ENCODE peak calls at places on chromosomes 2 and 18, in five cellular contexts. N, I, A, Y and K are unnamed samples.

GRCh38 chr2:184472481-184472880 is 125.8 kb upstream of the ZNF804A start:
- DNase-seq in N (no peak), I (no peak), A (no peak), Y (no peak), K (no peak)

GRCh38 chr2:240509667-240510512 is 47.9 kb downstream of the ANKMY1 start:
- DNase-seq in N (no peak), I (no peak), A (peak), Y (no peak), K (no peak)

GRCh38 chr18:31792580-31792911 is 31.9 kb upstream of the SLC25A52 start:
- DNase-seq in N (no peak), I (no peak), A (no peak), Y (no peak), K (no peak)

GRCh38 chr18:28729321-28729720 is 552.4 kb upstream of the CDH2 start:
- DNase-seq in N (no peak), I (no peak), A (no peak), Y (no peak), K (no peak)

GRCh38 chr2:35454966-35455638 is 900.5 kb upstream of the CRIM1 start:
- DNase-seq in N (peak), I (peak), A (no peak), Y (peak), K (no peak)

GRCh38 chr2:206083602-206084467 is 2.1 kb downstream of the INO80D start:
- DNase-seq in N (peak), I (no peak), A (no peak), Y (peak), K (peak)

GRCh38 chr2:52704251-52704650 is 1063.4 kb upstream of the CHAC2 start:
- DNase-seq in N (no peak), I (no peak), A (no peak), Y (no peak), K (no peak)

GRCh38 chr18:42363446-42363845 is 408.4 kb downstream of the PIK3C3 start:
- DNase-seq in N (no peak), I (no peak), A (no peak), Y (no peak), K (no peak)

GRCh38 chr2:241211276-241211675 is 22.8 kb downstream of the ANO7 start:
- DNase-seq in N (no peak), I (no peak), A (no peak), Y (no peak), K (no peak)

GRCh38 chr2:240324312-240325005 is 111.0 kb upstream of the GPC1 start:
- DNase-seq in N (no peak), I (no peak), A (peak), Y (no peak), K (no peak)

GRCh38 chr18:23306842-23307241 is 146.2 kb upstream of the RIOK3 start:
- DNase-seq in N (no peak), I (no peak), A (no peak), Y (no peak), K (peak)

GRCh38 chr2:21276163-21276562 is 152.4 kb downstream of the TDRD15 start:
- DNase-seq in N (no peak), I (no peak), A (no peak), Y (no peak), K (no peak)

GRCh38 chr2:30759481-30759880 is 47.8 kb downstream of the CAPN13 start:
- DNase-seq in N (no peak), I (no peak), A (no peak), Y (no peak), K (no peak)

GRCh38 chr18:48490641-48491040 is 48.2 kb upstream of the CTIF start:
- DNase-seq in N (no peak), I (no peak), A (no peak), Y (no peak), K (no peak)

GRCh38 chr18:25229080-25229479 is 122.9 kb downstream of the ZNF521 start:
- DNase-seq in N (no peak), I (no peak), A (no peak), Y (no peak), K (no peak)

GRCh38 chr2:9417725-9418124 is 5.6 kb downstream of the ITGB1BP1 start:
- DNase-seq in N (no peak), I (no peak), A (no peak), Y (no peak), K (no peak)

GRCh38 chr18:48934708-48935432 is 15.9 kb downstream of the SMAD7 start:
- DNase-seq in N (no peak), I (no peak), A (peak), Y (no peak), K (no peak)

GRCh38 chr2:72036595-72036994 is 111.1 kb downstream of the CYP26B1 start:
- DNase-seq in N (no peak), I (no peak), A (no peak), Y (no peak), K (no peak)

GRCh38 chr2:232367591-232368233 is 10.8 kb upstream of the ALPP start:
- DNase-seq in N (no peak), I (no peak), A (no peak), Y (no peak), K (no peak)

GRCh38 chr2:235024191-235024611 is 72.4 kb downstream of the SH3BP4 start:
- DNase-seq in N (no peak), I (no peak), A (no peak), Y (no peak), K (no peak)

GRCh38 chr2:96330407-96330806 is 5.2 kb upstream of the NCAPH start:
- DNase-seq in N (no peak), I (no peak), A (no peak), Y (no peak), K (no peak)
- TF ChIP-seq CTCF in N (no peak), I (no peak), A (no peak), Y (no peak), K (no peak)

GRCh38 chr18:64097497-64097896 is 51.4 kb downstream of the LINC00305 start:
- DNase-seq in N (no peak), I (no peak), A (no peak), Y (no peak), K (no peak)
- TF ChIP-seq CTCF in N (no peak), I (no peak), A (no peak), Y (peak), K (no peak)

GRCh38 chr2:64826703-64827102 is 162.5 kb upstream of the SLC1A4 start:
- DNase-seq in N (no peak), I (no peak), A (no peak), Y (no peak), K (no peak)

GRCh38 chr2:64829522-64829921 is 159.7 kb upstream of the SLC1A4 start:
- DNase-seq in N (no peak), I (no peak), A (no peak), Y (no peak), K (no peak)

GRCh38 chr2:64832926-64833325 is 156.3 kb upstream of the SLC1A4 start:
- DNase-seq in N (no peak), I (no peak), A (no peak), Y (no peak), K (no peak)

GRCh38 chr2:64831977-64832328 is 157.2 kb upstream of the SLC1A4 start:
- DNase-seq in N (no peak), I (no peak), A (no peak), Y (no peak), K (no peak)

GRCh38 chr2:64831134-64831976 is 157.8 kb upstream of the SLC1A4 start:
- DNase-seq in N (peak), I (peak), A (peak), Y (no peak), K (peak)
- TF ChIP-seq CTCF in N (peak), I (peak), A (peak), Y (peak), K (peak)

GRCh38 chr18:57961411-57961810 is 82.6 kb upstream of the NEDD4L start:
- DNase-seq in N (no peak), I (no peak), A (no peak), Y (no peak), K (no peak)

GRCh38 chr18:57961876-57962505 is 82.0 kb upstream of the NEDD4L start:
- DNase-seq in N (no peak), I (no peak), A (no peak), Y (no peak), K (no peak)

GRCh38 chr18:57956495-57956894 is 87.5 kb upstream of the NEDD4L start:
- DNase-seq in N (no peak), I (no peak), A (no peak), Y (no peak), K (no peak)

GRCh38 chr18:57957210-57957609 is 86.8 kb upstream of the NEDD4L start:
- DNase-seq in N (no peak), I (no peak), A (no peak), Y (no peak), K (no peak)

GRCh38 chr18:57959278-57959677 is 84.7 kb upstream of the NEDD4L start:
- DNase-seq in N (peak), I (peak), A (no peak), Y (no peak), K (peak)
- TF ChIP-seq CTCF in N (no peak), I (peak), A (no peak), Y (peak), K (no peak)

GRCh38 chr2:64228126-64228678 is 84.0 kb upstream of the PELI1 start:
- DNase-seq in N (peak), I (peak), A (peak), Y (peak), K (peak)

GRCh38 chr2:64222942-64223511 is 78.8 kb upstream of the PELI1 start:
- DNase-seq in N (no peak), I (no peak), A (no peak), Y (no peak), K (no peak)

GRCh38 chr2:64227603-64228125 is 83.4 kb upstream of the PELI1 start:
- DNase-seq in N (no peak), I (no peak), A (no peak), Y (no peak), K (no peak)

GRCh38 chr2:64226611-64227010 is 82.4 kb upstream of the PELI1 start:
- DNase-seq in N (no peak), I (no peak), A (no peak), Y (no peak), K (no peak)

GRCh38 chr2:64225491-64225890 is 81.3 kb upstream of the PELI1 start:
- DNase-seq in N (no peak), I (no peak), A (no peak), Y (no peak), K (peak)
- TF ChIP-seq CTCF in N (no peak), I (no peak), A (no peak), Y (no peak), K (no peak)

GRCh38 chr18:45652703-45653490 is 37.6 kb downstream of the SLC14A2 start:
- DNase-seq in N (no peak), I (no peak), A (no peak), Y (no peak), K (no peak)
- TF ChIP-seq CTCF in N (no peak), I (no peak), A (no peak), Y (no peak), K (no peak)

GRCh38 chr18:8795586-8795985 is 90.2 kb downstream of the MTCL1 start:
- DNase-seq in N (no peak), I (no peak), A (no peak), Y (no peak), K (no peak)
- TF ChIP-seq CTCF in N (no peak), I (no peak), A (no peak), Y (no peak), K (no peak)

GRCh38 chr2:16187517-16187887 is 247.2 kb downstream of the MYCN start:
- DNase-seq in N (no peak), I (no peak), A (no peak), Y (no peak), K (no peak)
- TF ChIP-seq CTCF in N (no peak), I (no peak), A (no peak), Y (no peak), K (no peak)